ENCODE peak calls at places on chromosomes 16 and 17, in seven cellular contexts. S, B, U, O, W, A and M are unnamed samples.

GRCh38 chr17:41307647-41308046 is 1.5 kb downstream of the KRTAP16-1 start:
- DNase-seq in S (no peak), B (no peak), U (peak), O (no peak), W (no peak), A (peak), M (peak)

GRCh38 chr16:75319513-75320401 is 68.3 kb upstream of the BCAR1 start:
- DNase-seq in S (no peak), B (no peak), U (peak), O (no peak), W (no peak), A (peak), M (peak)

GRCh38 chr16:15523092-15523541 is 88.7 kb downstream of the BMERB1 start:
- DNase-seq in S (no peak), B (no peak), U (no peak), O (no peak), W (peak), A (no peak), M (no peak)

GRCh38 chr16:82344157-82344556 is 174.1 kb upstream of the MPHOSPH6 start:
- DNase-seq in S (no peak), B (no peak), U (peak), O (peak), W (no peak), A (no peak), M (no peak)

GRCh38 chr17:70558821-70559220 is 389.5 kb downstream of the KCNJ2 start:
- DNase-seq in S (no peak), B (no peak), U (peak), O (no peak), W (no peak), A (no peak), M (no peak)

GRCh38 chr17:72502111-72502939 is 381.5 kb downstream of the SOX9 start:
- DNase-seq in S (no peak), B (no peak), U (peak), O (peak), W (no peak), A (peak), M (peak)

GRCh38 chr16:86481607-86482006 is 28.7 kb upstream of the FOXF1 start:
- DNase-seq in S (no peak), B (no peak), U (no peak), O (no peak), W (no peak), A (no peak), M (no peak)

GRCh38 chr16:82938108-82938507 is 311.3 kb downstream of the CDH13 start:
- DNase-seq in S (no peak), B (no peak), U (no peak), O (no peak), W (no peak), A (no peak), M (no peak)

GRCh38 chr17:1003972-1004768 is 7.2 kb downstream of the TIMM22 start:
- DNase-seq in S (peak), B (no peak), U (no peak), O (no peak), W (peak), A (no peak), M (no peak)

GRCh38 chr17:62670202-62670821 is 42.8 kb downstream of the MRC2 start:
- DNase-seq in S (no peak), B (no peak), U (no peak), O (peak), W (no peak), A (no peak), M (no peak)

GRCh38 chr17:17151055-17151454 is 55.1 kb downstream of the PLD6 start:
- DNase-seq in S (no peak), B (no peak), U (peak), O (no peak), W (no peak), A (peak), M (peak)

GRCh38 chr17:79515646-79516604 is 94.9 kb downstream of the RBFOX3 start:
- DNase-seq in S (no peak), B (no peak), U (peak), O (no peak), W (no peak), A (no peak), M (peak)

GRCh38 chr16:31301708-31302400 is 42.1 kb downstream of the ITGAM start:
- DNase-seq in S (no peak), B (no peak), U (peak), O (no peak), W (peak), A (no peak), M (peak)

GRCh38 chr16:61233718-61234117 is 802.5 kb downstream of the CDH8 start:
- DNase-seq in S (no peak), B (no peak), U (peak), O (no peak), W (no peak), A (no peak), M (peak)

GRCh38 chr17:72287586-72287985 is 166.8 kb downstream of the SOX9 start:
- DNase-seq in S (no peak), B (no peak), U (no peak), O (peak), W (no peak), A (no peak), M (no peak)

GRCh38 chr17:8965394-8966168 is at the start of gene PIK3R5:
- DNase-seq in S (no peak), B (peak), U (no peak), O (no peak), W (peak), A (no peak), M (no peak)

GRCh38 chr16:10453159-10453510 is 67.3 kb downstream of the ATF7IP2 start:
- DNase-seq in S (no peak), B (no peak), U (no peak), O (no peak), W (no peak), A (no peak), M (no peak)

GRCh38 chr17:31678431-31678830 is 180.6 kb downstream of the COPRS start:
- DNase-seq in S (no peak), B (no peak), U (peak), O (no peak), W (peak), A (no peak), M (peak)

GRCh38 chr17:73710095-73710592 is 65.9 kb upstream of the SDK2 start:
- DNase-seq in S (peak), B (peak), U (peak), O (peak), W (peak), A (peak), M (peak)

GRCh38 chr17:57916925-57917858 is 38.0 kb downstream of the CUEDC1 start:
- DNase-seq in S (no peak), B (peak), U (no peak), O (no peak), W (no peak), A (no peak), M (no peak)

GRCh38 chr17:50578173-50578572 is 17.7 kb downstream of the CACNA1G start:
- DNase-seq in S (no peak), B (no peak), U (no peak), O (no peak), W (no peak), A (no peak), M (no peak)

GRCh38 chr16:66511615-66512500 is 38.1 kb downstream of the TK2 start:
- DNase-seq in S (peak), B (no peak), U (peak), O (peak), W (peak), A (peak), M (peak)

GRCh38 chr17:77723909-77724875 is 234.3 kb upstream of the TNRC6C start:
- DNase-seq in S (no peak), B (no peak), U (no peak), O (no peak), W (no peak), A (no peak), M (no peak)

GRCh38 chr16:3652373-3653037 is 2.0 kb upstream of the DNASE1 start:
- DNase-seq in S (no peak), B (no peak), U (no peak), O (no peak), W (no peak), A (no peak), M (no peak)

GRCh38 chr17:60817187-60817586 is 139.5 kb downstream of the BCAS3 start:
- DNase-seq in S (no peak), B (no peak), U (peak), O (no peak), W (no peak), A (peak), M (peak)

GRCh38 chr17:33639103-33639991 is 346.3 kb upstream of the ASIC2 start:
- DNase-seq in S (no peak), B (no peak), U (no peak), O (no peak), W (no peak), A (no peak), M (no peak)

GRCh38 chr16:85845276-85845675 is 45.8 kb downstream of the COX4I1 start:
- DNase-seq in S (no peak), B (no peak), U (no peak), O (no peak), W (no peak), A (no peak), M (no peak)

GRCh38 chr16:3458852-3459361 is 15.4 kb downstream of the NAA60 start:
- DNase-seq in S (no peak), B (no peak), U (peak), O (no peak), W (no peak), A (no peak), M (peak)

GRCh38 chr16:52069866-52070265 is 477.1 kb downstream of the TOX3 start:
- DNase-seq in S (no peak), B (no peak), U (peak), O (no peak), W (no peak), A (peak), M (peak)

DNA sequence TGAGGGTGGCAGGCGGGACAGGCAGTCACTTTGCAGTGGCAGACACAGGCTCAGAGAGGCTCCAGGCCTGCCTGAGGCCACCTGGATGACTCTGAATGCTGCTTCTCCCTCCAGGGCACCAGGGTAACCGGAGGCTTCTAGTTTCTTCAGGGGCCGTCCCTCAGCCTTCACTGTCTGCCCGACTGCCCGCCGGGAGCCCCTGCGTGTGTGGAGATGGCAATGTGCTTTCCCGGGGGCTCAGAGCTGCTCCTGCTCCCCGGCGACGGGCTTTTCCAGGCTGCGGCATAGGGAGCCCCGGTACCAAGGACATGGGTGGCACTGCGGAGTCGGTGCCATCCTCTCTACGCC is 51.5 kb downstream of the CBFA2T3 start:
- DNase-seq in S (no peak), B (no peak), U (no peak), O (no peak), W (no peak), A (no peak), M (no peak)
- H3K4me3 ChIP-seq in S (no peak), B (no peak), U (no peak), O (no peak), W (no peak), A (no peak), M (no peak)

DNA sequence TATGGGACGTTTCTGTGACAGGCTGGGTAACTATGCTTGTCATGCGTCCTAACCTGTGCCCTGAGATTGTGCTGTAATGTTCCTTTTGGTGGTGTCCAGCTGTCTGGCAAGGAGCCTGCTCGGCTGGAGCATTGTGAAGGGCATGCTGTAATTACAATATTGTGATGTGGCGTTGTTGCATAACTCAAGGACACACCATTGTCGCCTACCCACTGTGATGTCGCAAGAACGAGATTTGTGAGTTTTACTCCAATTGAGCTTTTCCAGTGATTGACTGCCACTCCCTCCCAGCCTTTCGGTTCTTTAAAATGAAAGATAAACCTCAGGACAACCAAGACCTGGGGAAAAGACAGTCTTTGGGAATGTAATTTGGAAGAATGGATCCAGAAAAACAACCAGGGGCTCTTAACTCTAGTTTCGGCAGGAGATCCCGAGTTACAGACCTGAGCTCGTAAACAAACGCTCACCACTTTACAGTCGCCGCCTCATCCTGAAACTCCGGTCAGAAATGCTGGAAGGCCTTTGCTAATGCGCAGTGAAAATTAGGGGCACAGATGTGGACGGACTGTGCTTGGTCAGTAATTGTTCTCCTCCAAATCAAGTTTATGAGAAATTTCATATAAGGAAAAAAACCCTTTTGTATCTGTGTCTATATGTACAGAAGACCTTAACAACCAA is 1.3 kb downstream of the ZNF750 start:
- DNase-seq in S (no peak), B (no peak), U (peak), O (peak), W (peak), A (no peak), M (peak)
- TF ChIP-seq CTCF in S (no peak), B (no peak), U (no peak), O (no peak), W (no peak), A (no peak), M (no peak)

DNA sequence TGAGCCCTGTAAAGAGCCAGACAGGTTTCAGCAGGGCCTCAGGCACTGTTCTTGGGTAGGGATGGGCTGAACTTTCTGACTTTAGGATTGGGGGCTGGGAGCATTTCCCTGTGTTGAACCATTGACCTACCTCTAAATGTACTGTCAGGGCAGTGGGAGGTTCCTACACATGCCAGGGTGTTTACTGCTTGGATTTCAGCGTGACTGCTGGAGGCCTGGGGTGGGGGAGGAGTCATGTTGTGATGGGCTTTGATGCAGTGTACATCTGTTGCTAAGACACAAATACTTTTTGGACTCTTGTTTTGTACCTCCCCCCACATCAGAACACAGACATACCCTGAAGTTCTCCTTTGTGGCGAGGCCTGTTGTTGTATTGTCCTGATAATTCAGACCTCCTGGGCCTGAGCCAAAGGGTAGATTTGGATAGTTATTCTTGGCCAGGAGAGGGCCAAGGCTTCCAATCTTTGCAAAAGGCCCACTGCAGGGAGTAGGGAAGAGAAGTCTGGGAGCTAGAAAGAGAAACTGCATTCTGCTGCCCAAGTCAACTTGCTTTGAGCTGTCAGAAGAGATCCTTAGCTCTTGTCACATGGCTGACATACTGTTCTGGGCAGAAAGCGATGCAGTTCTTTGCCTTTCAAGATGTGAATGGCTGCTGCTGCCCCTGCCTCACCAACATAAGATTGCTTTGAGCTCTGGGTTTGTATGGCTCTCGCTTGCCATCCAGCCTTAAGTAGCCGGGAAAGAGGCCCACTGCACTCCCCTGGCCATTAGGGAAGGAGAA is 3.7 kb downstream of the NFE2L1 start:
- DNase-seq in S (peak), B (no peak), U (peak), O (peak), W (peak), A (peak), M (peak)
- H3K4me3 ChIP-seq in S (peak), B (no peak), U (peak), O (no peak), W (no peak), A (peak), M (peak)

DNA sequence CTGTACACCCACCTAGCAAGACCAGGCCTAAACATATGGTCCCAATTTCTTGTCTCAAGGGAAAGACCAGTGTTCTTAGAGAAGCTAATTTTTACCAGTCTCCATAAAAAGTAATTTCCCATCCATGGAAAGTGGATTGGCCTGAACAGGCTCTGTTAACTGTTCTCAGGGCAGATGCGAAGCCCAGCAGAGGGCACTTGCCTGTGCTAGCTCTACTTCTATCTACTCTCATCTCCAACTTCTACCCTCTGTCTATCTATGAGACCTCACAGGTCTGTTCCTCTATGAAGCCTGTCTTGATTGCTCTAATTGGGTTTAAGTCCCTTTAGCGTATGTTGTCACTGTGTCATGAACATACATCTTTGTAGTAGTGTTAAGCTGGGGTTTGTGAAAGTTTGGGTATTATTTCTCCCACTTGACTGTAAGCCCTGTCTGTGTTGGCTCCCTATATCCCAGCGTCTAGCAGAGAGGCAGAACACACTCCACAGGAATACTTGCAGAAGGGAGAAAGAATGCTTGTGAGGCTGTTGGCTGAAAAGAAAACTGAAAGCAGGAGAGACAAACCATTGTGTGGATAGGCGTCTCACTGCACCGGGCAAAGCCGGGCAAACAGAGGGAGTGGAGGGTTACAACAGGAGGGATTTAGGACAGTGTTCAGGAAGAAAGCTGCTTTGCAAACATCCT is 167.2 kb upstream of the MAF start:
- DNase-seq in S (peak), B (no peak), U (peak), O (peak), W (peak), A (peak), M (peak)
- TF ChIP-seq CTCF in S (no peak), B (no peak), U (peak), O (no peak), W (no peak), A (peak), M (peak)

DNA sequence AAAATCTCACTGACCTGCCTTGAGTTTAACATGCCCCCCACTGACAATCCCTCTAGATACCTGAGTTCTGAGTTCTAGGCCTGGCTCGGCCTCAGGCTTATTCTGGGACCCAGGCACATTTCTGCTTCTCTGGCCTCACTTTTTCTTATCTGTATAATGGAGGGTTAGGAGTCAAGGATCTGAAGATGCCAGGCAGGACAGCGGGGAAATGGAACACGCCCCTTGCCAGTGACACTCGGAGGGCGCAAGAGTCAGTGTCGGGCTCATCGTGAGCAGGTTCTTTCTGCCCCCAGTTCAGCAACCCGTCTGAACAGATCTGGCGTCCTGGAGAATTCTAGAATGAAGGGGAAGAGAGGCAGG is 567 bp upstream of the MT3 start:
- DNase-seq in S (no peak), B (no peak), U (no peak), O (no peak), W (no peak), A (no peak), M (no peak)
- H3K4me3 ChIP-seq in S (no peak), B (peak), U (peak), O (peak), W (no peak), A (peak), M (peak)